ENCODE peak calls at places on chromosomes 16 and 17, in seven cellular contexts. One of them, this sample, is unnamed.

GRCh38 chr17:17028059-17028877 is 14.0 kb upstream of the MPRIP start:
- DNase-seq in breast epithelium: peak; percentile 92
- DNase-seq in adrenal gland: peak; percentile 27
- DNase-seq in A549: peak; percentile 99
- DNase-seq in lower leg skin: peak; percentile 94
- DNase-seq in IMR-90: peak; percentile 35
- DNase-seq in heart left ventricle: peak; percentile 57
- DNase-seq in this sample: peak; percentile 81

GRCh38 chr17:77033892-77034404 is 106.8 kb upstream of the SEC14L1 start:
- DNase-seq in A549: no peak
- DNase-seq in adrenal gland: no peak
- DNase-seq in heart left ventricle: no peak
- DNase-seq in lower leg skin: no peak
- DNase-seq in breast epithelium: no peak
- DNase-seq in IMR-90: no peak
- DNase-seq in this sample: no peak

GRCh38 chr17:885971-886571 is 93.5 kb downstream of the NXN start:
- DNase-seq in A549: no peak
- DNase-seq in heart left ventricle: peak; percentile 55
- DNase-seq in IMR-90: no peak
- DNase-seq in adrenal gland: peak; percentile 85
- DNase-seq in breast epithelium: peak; percentile 63
- DNase-seq in lower leg skin: peak; percentile 93
- DNase-seq in this sample: no peak

GRCh38 chr17:68378202-68379149 is 78.8 kb downstream of the WIPI1 start:
- DNase-seq in A549: peak; percentile 63
- DNase-seq in IMR-90: peak; percentile 94
- DNase-seq in heart left ventricle: peak; percentile 91
- DNase-seq in adrenal gland: peak; percentile 97
- DNase-seq in breast epithelium: peak; percentile 87
- DNase-seq in lower leg skin: peak; percentile 99
- DNase-seq in this sample: no peak

GRCh38 chr17:4594406-4595349 is 10.3 kb downstream of the SMTNL2 start:
- DNase-seq in IMR-90: no peak
- DNase-seq in A549: no peak
- DNase-seq in heart left ventricle: no peak
- DNase-seq in breast epithelium: no peak
- DNase-seq in adrenal gland: no peak
- DNase-seq in lower leg skin: no peak
- DNase-seq in this sample: peak; percentile 64

GRCh38 chr17:7304179-7304578 is 3.2 kb upstream of the EIF5A start:
- DNase-seq in IMR-90: no peak
- DNase-seq in adrenal gland: no peak
- DNase-seq in breast epithelium: no peak
- DNase-seq in heart left ventricle: no peak
- DNase-seq in A549: no peak
- DNase-seq in lower leg skin: no peak
- DNase-seq in this sample: no peak

GRCh38 chr16:85484337-85485295 is 128.5 kb upstream of the GSE1 start:
- DNase-seq in lower leg skin: no peak
- DNase-seq in adrenal gland: no peak
- DNase-seq in heart left ventricle: no peak
- DNase-seq in A549: no peak
- DNase-seq in IMR-90: no peak
- DNase-seq in breast epithelium: no peak
- DNase-seq in this sample: no peak

GRCh38 chr17:73588291-73589095 is 55.8 kb downstream of the SDK2 start:
- DNase-seq in IMR-90: no peak
- DNase-seq in heart left ventricle: no peak
- DNase-seq in A549: no peak
- DNase-seq in breast epithelium: no peak
- DNase-seq in lower leg skin: no peak
- DNase-seq in adrenal gland: no peak
- DNase-seq in this sample: no peak

GRCh38 chr17:81277938-81278693 is 17.0 kb downstream of the SLC38A10 start:
- DNase-seq in A549: no peak
- DNase-seq in breast epithelium: no peak
- DNase-seq in adrenal gland: no peak
- DNase-seq in IMR-90: peak; percentile 69
- DNase-seq in lower leg skin: no peak
- DNase-seq in heart left ventricle: no peak
- DNase-seq in this sample: no peak

GRCh38 chr17:68682913-68683312 is 81.7 kb upstream of the FAM20A start:
- DNase-seq in heart left ventricle: no peak
- DNase-seq in IMR-90: no peak
- DNase-seq in lower leg skin: no peak
- DNase-seq in breast epithelium: no peak
- DNase-seq in A549: no peak
- DNase-seq in adrenal gland: no peak
- DNase-seq in this sample: no peak

GRCh38 chr17:7261377-7262191 is 694 bp downstream of the CLDN7 start:
- DNase-seq in breast epithelium: no peak
- DNase-seq in A549: no peak
- DNase-seq in adrenal gland: no peak
- DNase-seq in heart left ventricle: no peak
- DNase-seq in IMR-90: no peak
- DNase-seq in lower leg skin: no peak
- DNase-seq in this sample: peak; percentile 57

GRCh38 chr16:84232060-84232459 is 7.8 kb downstream of the KCNG4 start:
- DNase-seq in A549: no peak
- DNase-seq in lower leg skin: no peak
- DNase-seq in heart left ventricle: no peak
- DNase-seq in breast epithelium: no peak
- DNase-seq in IMR-90: no peak
- DNase-seq in adrenal gland: no peak
- DNase-seq in this sample: no peak

GRCh38 chr17:5950871-5951270 is 119.3 kb upstream of the WSCD1 start:
- DNase-seq in breast epithelium: no peak
- DNase-seq in A549: no peak
- DNase-seq in lower leg skin: no peak
- DNase-seq in IMR-90: no peak
- DNase-seq in heart left ventricle: no peak
- DNase-seq in adrenal gland: no peak
- DNase-seq in this sample: no peak

GRCh38 chr16:6573577-6573976 is 759.1 kb upstream of the RBFOX1 start:
- DNase-seq in adrenal gland: no peak
- DNase-seq in heart left ventricle: no peak
- DNase-seq in A549: no peak
- DNase-seq in lower leg skin: no peak
- DNase-seq in breast epithelium: no peak
- DNase-seq in IMR-90: no peak
- DNase-seq in this sample: no peak

GRCh38 chr17:13222931-13223330 is 205.1 kb upstream of the ELAC2 start:
- DNase-seq in IMR-90: no peak
- DNase-seq in adrenal gland: no peak
- DNase-seq in breast epithelium: no peak
- DNase-seq in A549: no peak
- DNase-seq in heart left ventricle: no peak
- DNase-seq in lower leg skin: no peak
- DNase-seq in this sample: no peak

GRCh38 chr16:51648521-51648920 is 497.5 kb upstream of the SALL1 start:
- DNase-seq in A549: no peak
- DNase-seq in adrenal gland: no peak
- DNase-seq in lower leg skin: no peak
- DNase-seq in breast epithelium: no peak
- DNase-seq in IMR-90: no peak
- DNase-seq in heart left ventricle: no peak
- DNase-seq in this sample: no peak

GRCh38 chr17:56785396-56785795 is 48.3 kb downstream of the C17orf67 start:
- DNase-seq in breast epithelium: no peak
- DNase-seq in heart left ventricle: no peak
- DNase-seq in lower leg skin: peak; percentile 76
- DNase-seq in IMR-90: peak; percentile 67
- DNase-seq in A549: no peak
- DNase-seq in adrenal gland: no peak
- DNase-seq in this sample: no peak

GRCh38 chr16:89873822-89874689 is 664 bp downstream of the TCF25 start:
- DNase-seq in lower leg skin: peak; percentile 99
- DNase-seq in IMR-90: peak; percentile 95
- DNase-seq in adrenal gland: peak; percentile 95
- DNase-seq in A549: peak; percentile 77
- DNase-seq in breast epithelium: peak; percentile 92
- DNase-seq in heart left ventricle: peak; percentile 96
- DNase-seq in this sample: peak; percentile 98

GRCh38 chr17:81420769-81421462 is 25.7 kb downstream of the BAHCC1 start:
- DNase-seq in A549: no peak
- DNase-seq in heart left ventricle: peak; percentile 64
- DNase-seq in adrenal gland: peak; percentile 93
- DNase-seq in IMR-90: peak; percentile 49
- DNase-seq in breast epithelium: peak; percentile 53
- DNase-seq in lower leg skin: peak; percentile 91
- DNase-seq in this sample: no peak

GRCh38 chr17:43660816-43661493 is 767 bp downstream of the MEOX1 start:
- DNase-seq in breast epithelium: no peak
- DNase-seq in heart left ventricle: no peak
- DNase-seq in IMR-90: no peak
- DNase-seq in adrenal gland: no peak
- DNase-seq in A549: no peak
- DNase-seq in lower leg skin: no peak
- DNase-seq in this sample: no peak

GRCh38 chr16:11395949-11396240 is 50.6 kb downstream of the RMI2 start:
- DNase-seq in IMR-90: no peak
- DNase-seq in adrenal gland: no peak
- DNase-seq in heart left ventricle: no peak
- DNase-seq in lower leg skin: no peak
- DNase-seq in breast epithelium: no peak
- DNase-seq in A549: no peak
- DNase-seq in this sample: no peak

GRCh38 chr17:3723556-3724372 is at the start of gene HASPIN:
- DNase-seq in lower leg skin: peak; percentile 96
- DNase-seq in adrenal gland: peak; percentile 87
- DNase-seq in breast epithelium: peak; percentile 72
- DNase-seq in heart left ventricle: peak; percentile 93
- DNase-seq in A549: peak; percentile 97
- DNase-seq in IMR-90: peak; percentile 84
- DNase-seq in this sample: peak; percentile 94

GRCh38 chr16:55505333-55506015 is 3.4 kb upstream of the LPCAT2 start:
- DNase-seq in heart left ventricle: no peak
- DNase-seq in IMR-90: no peak
- DNase-seq in breast epithelium: no peak
- DNase-seq in adrenal gland: no peak
- DNase-seq in lower leg skin: peak; percentile 67
- DNase-seq in A549: no peak
- DNase-seq in this sample: no peak

GRCh38 chr16:11742041-11742535 is 569 bp downstream of the TXNDC11 start:
- DNase-seq in heart left ventricle: peak; percentile 49
- DNase-seq in breast epithelium: peak; percentile 26
- DNase-seq in IMR-90: no peak
- DNase-seq in A549: peak; percentile 25
- DNase-seq in adrenal gland: peak; percentile 41
- DNase-seq in lower leg skin: peak; percentile 93
- DNase-seq in this sample: peak; percentile 83

GRCh38 chr17:14048169-14048568 is 21.1 kb upstream of the COX10 start:
- DNase-seq in A549: peak; percentile 30
- DNase-seq in lower leg skin: no peak
- DNase-seq in IMR-90: no peak
- DNase-seq in breast epithelium: no peak
- DNase-seq in heart left ventricle: no peak
- DNase-seq in adrenal gland: no peak
- DNase-seq in this sample: peak; percentile 2

GRCh38 chr17:14311979-14312378 is 11.1 kb downstream of the HS3ST3B1 start:
- DNase-seq in adrenal gland: no peak
- DNase-seq in IMR-90: no peak
- DNase-seq in A549: no peak
- DNase-seq in heart left ventricle: no peak
- DNase-seq in breast epithelium: no peak
- DNase-seq in lower leg skin: peak; percentile 57
- DNase-seq in this sample: no peak

GRCh38 chr16:66616592-66616991 is 12.1 kb downstream of the CMTM3 start:
- DNase-seq in lower leg skin: no peak
- DNase-seq in heart left ventricle: no peak
- DNase-seq in adrenal gland: peak; percentile 41
- DNase-seq in IMR-90: peak; percentile 10
- DNase-seq in A549: no peak
- DNase-seq in breast epithelium: no peak
- DNase-seq in this sample: no peak

GRCh38 chr17:19377602-19378415 is 489 bp upstream of the MAPK7 start:
- DNase-seq in A549: peak; percentile 100
- DNase-seq in breast epithelium: peak; percentile 98
- DNase-seq in lower leg skin: peak; percentile 99
- DNase-seq in heart left ventricle: peak; percentile 99
- DNase-seq in IMR-90: peak; percentile 99
- DNase-seq in adrenal gland: peak; percentile 99
- DNase-seq in this sample: peak; percentile 99
- TF ChIP-seq POLR2A in A549: peak; percentile 52
- TF ChIP-seq POLR2A in breast epithelium: peak; percentile 22
- TF ChIP-seq POLR2A in lower leg skin: peak; percentile 2
- TF ChIP-seq POLR2A in heart left ventricle: no peak
- TF ChIP-seq POLR2A in IMR-90: peak; percentile 91
- TF ChIP-seq POLR2A in adrenal gland: peak; percentile 46
- TF ChIP-seq POLR2A in this sample: peak; percentile 86

DNA sequence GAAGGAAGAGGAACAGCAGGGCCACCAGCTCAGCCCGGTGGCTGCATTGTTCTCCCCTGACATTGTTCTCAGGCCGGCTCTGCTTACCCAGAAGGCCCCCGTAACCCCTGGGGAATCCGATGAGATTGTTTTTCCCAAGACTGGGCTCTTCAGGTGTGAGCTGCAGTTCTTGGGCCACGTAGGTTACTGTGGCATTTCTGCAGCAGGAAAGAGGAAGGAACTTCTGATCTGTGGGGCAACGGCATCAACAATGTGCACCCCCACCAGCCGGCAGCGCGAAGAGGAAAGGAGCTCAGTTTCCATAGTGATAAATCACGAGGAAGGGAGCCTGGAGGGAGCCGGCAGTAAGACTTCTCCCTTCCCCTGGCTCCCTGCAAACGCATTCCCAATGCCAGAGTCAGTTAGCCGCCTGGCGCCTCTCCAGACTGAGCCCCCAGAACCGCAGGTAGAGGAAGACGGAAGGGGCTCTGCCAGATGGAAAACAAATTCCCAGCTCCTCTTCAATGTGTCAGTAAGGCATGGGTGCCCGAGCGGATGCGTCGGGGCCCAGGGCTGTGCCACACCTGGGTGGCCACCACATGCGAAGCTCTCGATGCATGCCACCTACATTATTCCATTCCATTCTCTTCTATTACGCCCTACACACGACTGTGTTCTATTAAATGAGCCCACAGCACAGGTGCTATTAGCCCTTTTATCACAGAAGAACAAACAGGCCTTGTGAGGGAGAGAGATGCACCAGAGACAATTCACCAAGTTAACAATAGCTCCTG is 21.5 kb upstream of the PECAM1 start:
- DNase-seq in adrenal gland: peak; percentile 56
- DNase-seq in A549: no peak
- DNase-seq in IMR-90: no peak
- DNase-seq in breast epithelium: no peak
- DNase-seq in heart left ventricle: peak; percentile 73
- DNase-seq in lower leg skin: peak; percentile 89
- DNase-seq in this sample: no peak
- TF ChIP-seq POLR2A in adrenal gland: no peak
- TF ChIP-seq POLR2A in A549: no peak
- TF ChIP-seq POLR2A in IMR-90: no peak
- TF ChIP-seq POLR2A in breast epithelium: no peak
- TF ChIP-seq POLR2A in heart left ventricle: no peak
- TF ChIP-seq POLR2A in lower leg skin: no peak
- TF ChIP-seq POLR2A in this sample: no peak

GRCh38 chr17:29566473-29567361 is at the start of gene ABHD15:
- DNase-seq in adrenal gland: peak; percentile 53
- DNase-seq in heart left ventricle: peak; percentile 62
- DNase-seq in A549: peak; percentile 84
- DNase-seq in IMR-90: peak; percentile 59
- DNase-seq in lower leg skin: peak; percentile 93
- DNase-seq in breast epithelium: no peak
- DNase-seq in this sample: peak; percentile 74
- TF ChIP-seq POLR2A in adrenal gland: peak; percentile 31
- TF ChIP-seq POLR2A in heart left ventricle: no peak
- TF ChIP-seq POLR2A in A549: peak; percentile 59
- TF ChIP-seq POLR2A in IMR-90: no peak
- TF ChIP-seq POLR2A in lower leg skin: no peak
- TF ChIP-seq POLR2A in breast epithelium: no peak
- TF ChIP-seq POLR2A in this sample: no peak

GRCh38 chr16:70804729-70805169 is 3.8 kb upstream of the VAC14 start:
- DNase-seq in A549: no peak
- DNase-seq in heart left ventricle: no peak
- DNase-seq in IMR-90: no peak
- DNase-seq in lower leg skin: no peak
- DNase-seq in adrenal gland: no peak
- DNase-seq in breast epithelium: no peak
- DNase-seq in this sample: no peak
- TF ChIP-seq POLR2A in A549: no peak
- TF ChIP-seq POLR2A in heart left ventricle: no peak
- TF ChIP-seq POLR2A in IMR-90: no peak
- TF ChIP-seq POLR2A in lower leg skin: no peak
- TF ChIP-seq POLR2A in adrenal gland: no peak
- TF ChIP-seq POLR2A in breast epithelium: no peak
- TF ChIP-seq POLR2A in this sample: no peak